ENCODE peak calls at places on chromosomes 7 and 10, in seven cellular contexts. L is activated CD4-positive, alpha-beta T cell treated with anti-CD3 and anti-CD28 coated beads for 24 hours; B is heart left ventricle; T is HS-5; K is T-helper 1 cell; C is NCI-H1694; O is stimulated activated CD4-positive, alpha-beta T cell treated with anti-CD3 and anti-CD28 coated beads, Interleukin-1b, Interleukin-23, amount 100 ng/mL, for 1 hour. U is an unnamed sample.

GRCh38 chr7:98228801-98229200 is 17.6 kb downstream of the BHLHA15 start:
- DNase-seq in L (no peak), B (no peak), T (no peak), K (no peak), C (no peak), O (no peak), U (no peak)

GRCh38 chr10:10294801-10295515 is 722.7 kb upstream of the CELF2 start:
- DNase-seq in L (no peak), B (no peak), T (no peak), K (no peak), C (no peak), O (no peak), U (no peak)

GRCh38 chr7:41169307-41169706 is 533.6 kb downstream of the INHBA start:
- DNase-seq in L (no peak), B (no peak), T (no peak), K (no peak), C (no peak), O (no peak), U (no peak)

GRCh38 chr7:66697451-66698438 is 42.8 kb upstream of the RABGEF1 start:
- DNase-seq in L (no peak), B (peak), T (no peak), K (no peak), C (peak), O (no peak), U (no peak)

GRCh38 chr7:17472939-17473338 is 174.5 kb downstream of the AHR start:
- DNase-seq in L (no peak), B (no peak), T (no peak), K (no peak), C (no peak), O (no peak), U (no peak)

GRCh38 chr10:73956476-73957338 is 41.2 kb upstream of the VCL start:
- DNase-seq in L (no peak), B (peak), T (no peak), K (no peak), C (no peak), O (no peak), U (peak)

GRCh38 chr7:2529161-2530075 is 9.8 kb downstream of the LFNG start:
- DNase-seq in L (no peak), B (peak), T (peak), K (peak), C (no peak), O (no peak), U (peak)

GRCh38 chr10:43899224-43899959 is 250.7 kb upstream of the ZNF32 start:
- DNase-seq in L (no peak), B (no peak), T (no peak), K (no peak), C (no peak), O (no peak), U (no peak)

GRCh38 chr10:36716291-36716690 is 409.1 kb upstream of the ANKRD30A start:
- DNase-seq in L (no peak), B (no peak), T (no peak), K (no peak), C (no peak), O (no peak), U (no peak)

GRCh38 chr10:129442866-129443265 is 24.2 kb upstream of the MGMT start:
- DNase-seq in L (no peak), B (no peak), T (no peak), K (no peak), C (no peak), O (no peak), U (no peak)

GRCh38 chr10:133457100-133457841 is 3.5 kb downstream of the SCART1 start:
- DNase-seq in L (no peak), B (no peak), T (no peak), K (no peak), C (no peak), O (no peak), U (no peak)

GRCh38 chr10:28179490-28180099 is 123.3 kb downstream of the MPP7 start:
- DNase-seq in L (peak), B (no peak), T (no peak), K (no peak), C (peak), O (peak), U (no peak)

GRCh38 chr10:27479016-27479415 is 25.1 kb upstream of the RAB18 start:
- DNase-seq in L (no peak), B (no peak), T (no peak), K (no peak), C (no peak), O (no peak), U (no peak)

GRCh38 chr10:28991738-28992270 is 297.1 kb upstream of the LYZL1 start:
- DNase-seq in L (peak), B (peak), T (no peak), K (no peak), C (no peak), O (no peak), U (no peak)

GRCh38 chr7:134886353-134887057 is 99.8 kb upstream of the AGBL3 start:
- DNase-seq in L (no peak), B (peak), T (peak), K (no peak), C (no peak), O (no peak), U (no peak)

GRCh38 chr10:29811751-29812427 is 177.1 kb upstream of the SVIL start:
- DNase-seq in L (no peak), B (peak), T (peak), K (no peak), C (peak), O (no peak), U (no peak)

GRCh38 chr7:124930655-124931597 is 1.3 kb upstream of the POT1 start:
- DNase-seq in L (no peak), B (no peak), T (no peak), K (no peak), C (no peak), O (no peak), U (no peak)

GRCh38 chr7:99733448-99733847 is 1.5 kb downstream of the CYP3A7 start:
- DNase-seq in L (no peak), B (no peak), T (no peak), K (no peak), C (no peak), O (no peak), U (no peak)

GRCh38 chr7:69808401-69808800 is 210.1 kb downstream of the AUTS2 start:
- DNase-seq in L (no peak), B (no peak), T (no peak), K (no peak), C (no peak), O (no peak), U (no peak)

GRCh38 chr10:132470306-132471124 is 67.1 kb upstream of the INPP5A start:
- DNase-seq in L (no peak), B (peak), T (no peak), K (no peak), C (no peak), O (no peak), U (no peak)

GRCh38 chr7:19413444-19413965 is 268.3 kb upstream of the FERD3L start:
- DNase-seq in L (no peak), B (no peak), T (no peak), K (no peak), C (no peak), O (no peak), U (no peak)

GRCh38 chr10:101939273-101939635 is 95.7 kb upstream of the KCNIP2 start:
- DNase-seq in L (no peak), B (no peak), T (peak), K (no peak), C (no peak), O (no peak), U (no peak)

GRCh38 chr7:64098-64521 is 128.3 kb upstream of the FAM20C start:
- DNase-seq in L (no peak), B (peak), T (peak), K (no peak), C (peak), O (no peak), U (no peak)

GRCh38 chr10:30510184-30510931 is 76.4 kb downstream of the MAP3K8 start:
- DNase-seq in L (no peak), B (no peak), T (no peak), K (no peak), C (no peak), O (no peak), U (no peak)

GRCh38 chr10:30534465-30535144 is 94.9 kb downstream of the LYZL2 start:
- DNase-seq in L (peak), B (peak), T (no peak), K (peak), C (peak), O (peak), U (peak)

GRCh38 chr7:28678421-28678965 is 266.2 kb downstream of the CREB5 start:
- DNase-seq in L (no peak), B (no peak), T (no peak), K (no peak), C (no peak), O (no peak), U (no peak)

GRCh38 chr7:94424336-94424735 is 29.6 kb downstream of the COL1A2 start:
- DNase-seq in L (no peak), B (no peak), T (no peak), K (no peak), C (no peak), O (no peak), U (no peak)

GRCh38 chr7:150903627-150904026 is 51.3 kb downstream of the AOC1 start:
- DNase-seq in L (no peak), B (peak), T (peak), K (no peak), C (peak), O (no peak), U (no peak)

GRCh38 chr7:123191132-123191531 is 8.6 kb downstream of the SLC13A1 start:
- DNase-seq in L (no peak), B (no peak), T (no peak), K (no peak), C (no peak), O (no peak), U (no peak)

GRCh38 chr10:80407836-80408197 is 534 bp upstream of the PRXL2A start:
- DNase-seq in L (peak), B (peak), T (no peak), K (no peak), C (no peak), O (no peak), U (peak)

GRCh38 chr10:12262278-12262981 is 66.4 kb downstream of the CDC123 start:
- DNase-seq in L (no peak), B (no peak), T (no peak), K (no peak), C (no peak), O (no peak), U (no peak)

GRCh38 chr7:47936323-47936722 is 11.9 kb downstream of the PKD1L1 start:
- DNase-seq in L (no peak), B (no peak), T (no peak), K (no peak), C (no peak), O (no peak), U (no peak)